ENCODE peak calls at places on chromosomes 12 and 14, in eight cellular contexts. S is GM10248, U is H1, L is neural progenitor cell, Q is fibroblast of lung, V is tibial nerve, R is dorsolateral prefrontal cortex, K is AG04450. G is an unnamed sample.

GRCh38 chr14:89973234-89973823 is 17.6 kb downstream of the TDP1 start:
- DNase-seq in Q (peak; percentile 72), V (peak; percentile 44), U (no peak), S (peak; percentile 58), R (peak; percentile 70), L (peak; percentile 80), K (peak; percentile 27), G (peak; percentile 73)

GRCh38 chr14:68666206-68666730 is 126.6 kb downstream of the ZFP36L1 start:
- DNase-seq in L (no peak), R (no peak), K (no peak), V (no peak), Q (no peak), U (no peak), S (no peak), G (peak; percentile 5)

GRCh38 chr14:95935228-95935822 is 58.7 kb downstream of the TUNAR start:
- DNase-seq in V (peak; percentile 15), R (no peak), Q (peak; percentile 33), L (peak; percentile 79), U (no peak), S (no peak), K (no peak), G (peak; percentile 58)

GRCh38 chr14:23580948-23581281 is 2.3 kb upstream of the JPH4 start:
- DNase-seq in R (no peak), S (no peak), Q (no peak), K (no peak), V (no peak), L (no peak), U (no peak), G (no peak)

GRCh38 chr12:63164911-63165310 is 13.9 kb upstream of the AVPR1A start:
- DNase-seq in S (no peak), R (no peak), U (no peak), L (no peak), V (no peak), Q (no peak), K (no peak), G (no peak)

GRCh38 chr12:128077917-128078298 is 189.1 kb upstream of the TMEM132C start:
- DNase-seq in R (no peak), K (no peak), L (no peak), U (no peak), S (no peak), V (no peak), Q (no peak), G (no peak)

GRCh38 chr12:58916891-58917570 is 3.3 kb downstream of the LRIG3 start:
- DNase-seq in V (no peak), Q (peak; percentile 94), K (no peak), L (peak; percentile 38), U (no peak), R (no peak), S (no peak), G (no peak)

GRCh38 chr12:120090626-120091295 is 25.8 kb downstream of the RAB35 start:
- DNase-seq in Q (no peak), K (no peak), L (no peak), V (no peak), R (no peak), S (no peak), U (no peak), G (no peak)

GRCh38 chr12:79424109-79424721 is 266.5 kb downstream of the PAWR start:
- DNase-seq in L (peak; percentile 24), K (peak; percentile 71), Q (peak; percentile 91), S (no peak), R (no peak), U (no peak), V (no peak), G (no peak)

GRCh38 chr14:64720190-64720589 is 16.0 kb downstream of the PLEKHG3 start:
- DNase-seq in K (peak; percentile 15), L (no peak), Q (peak; percentile 30), R (no peak), V (no peak), S (no peak), U (no peak), G (no peak)

DNA sequence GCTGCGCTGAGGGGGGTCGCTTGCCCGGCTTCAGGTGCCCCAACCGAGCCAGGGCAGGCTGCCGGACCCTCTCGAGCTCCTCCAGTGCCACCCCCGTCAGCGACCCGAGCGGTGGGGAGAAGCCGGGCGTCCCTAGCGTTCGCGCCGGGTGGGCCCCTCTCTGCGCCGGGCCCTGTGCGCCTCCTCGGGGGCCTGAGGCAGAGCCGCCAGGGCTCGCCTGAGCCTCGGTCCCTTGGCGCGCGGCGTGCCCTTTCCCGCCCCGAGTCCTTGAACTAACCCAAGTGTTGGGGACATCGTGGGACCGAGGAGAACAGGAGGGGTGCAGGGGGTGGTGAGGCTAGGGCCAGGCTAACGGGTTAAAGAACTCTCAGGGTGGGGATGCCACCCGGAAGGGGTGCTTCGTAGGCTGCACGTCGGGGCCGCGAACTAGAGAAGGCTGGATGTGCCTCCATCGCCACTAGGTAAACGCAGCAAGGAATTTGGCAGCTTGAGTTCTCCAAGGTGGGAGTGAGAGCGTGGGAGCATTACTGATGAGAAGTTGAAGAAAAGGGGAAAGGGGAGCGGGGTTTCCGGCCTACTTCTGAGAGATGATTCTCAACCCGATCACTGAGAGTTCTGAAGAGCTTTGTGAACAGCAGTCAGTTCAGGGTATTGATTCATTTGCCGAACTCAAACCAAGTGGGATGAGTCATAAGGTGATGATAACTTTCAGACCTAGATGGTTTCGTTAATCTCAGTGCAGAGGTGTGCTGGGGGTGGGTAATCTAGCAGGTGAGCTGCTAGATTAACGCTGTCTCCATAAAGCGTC is 618 bp downstream of the RNF34 start:
- DNase-seq in Q (peak; percentile 21), L (peak; percentile 60), R (peak; percentile 17), S (peak; percentile 59), V (peak; percentile 13), K (no peak), U (no peak), G (peak; percentile 74)
- TF ChIP-seq CTCF in Q (no peak), L (no peak), R (no peak), S (no peak), V (no peak), K (no peak), U (no peak), G (no peak)

GRCh38 chr14:98906123-98906995 is 365.6 kb downstream of the BCL11B start:
- DNase-seq in L (peak; percentile 33), K (no peak), V (peak; percentile 47), S (no peak), R (no peak), U (no peak), Q (peak; percentile 50), G (peak; percentile 82)
- TF ChIP-seq CTCF in L (no peak), K (no peak), V (no peak), S (no peak), R (no peak), U (no peak), Q (no peak), G (no peak)

GRCh38 chr14:99806040-99806439 is 12.8 kb downstream of the EML1 start:
- DNase-seq in V (no peak), L (no peak), S (no peak), R (no peak), U (no peak), Q (no peak), K (no peak), G (no peak)

GRCh38 chr14:99808515-99808914 is 15.3 kb downstream of the EML1 start:
- DNase-seq in V (no peak), U (no peak), Q (no peak), S (no peak), K (no peak), L (no peak), R (no peak), G (no peak)

GRCh38 chr14:99806841-99807240 is 13.6 kb downstream of the EML1 start:
- DNase-seq in Q (no peak), S (no peak), R (no peak), L (no peak), U (no peak), V (no peak), K (no peak), G (no peak)

GRCh38 chr14:99808133-99808505 is 14.9 kb downstream of the EML1 start:
- DNase-seq in K (no peak), S (no peak), U (no peak), Q (no peak), V (no peak), L (no peak), R (no peak), G (no peak)

DNA sequence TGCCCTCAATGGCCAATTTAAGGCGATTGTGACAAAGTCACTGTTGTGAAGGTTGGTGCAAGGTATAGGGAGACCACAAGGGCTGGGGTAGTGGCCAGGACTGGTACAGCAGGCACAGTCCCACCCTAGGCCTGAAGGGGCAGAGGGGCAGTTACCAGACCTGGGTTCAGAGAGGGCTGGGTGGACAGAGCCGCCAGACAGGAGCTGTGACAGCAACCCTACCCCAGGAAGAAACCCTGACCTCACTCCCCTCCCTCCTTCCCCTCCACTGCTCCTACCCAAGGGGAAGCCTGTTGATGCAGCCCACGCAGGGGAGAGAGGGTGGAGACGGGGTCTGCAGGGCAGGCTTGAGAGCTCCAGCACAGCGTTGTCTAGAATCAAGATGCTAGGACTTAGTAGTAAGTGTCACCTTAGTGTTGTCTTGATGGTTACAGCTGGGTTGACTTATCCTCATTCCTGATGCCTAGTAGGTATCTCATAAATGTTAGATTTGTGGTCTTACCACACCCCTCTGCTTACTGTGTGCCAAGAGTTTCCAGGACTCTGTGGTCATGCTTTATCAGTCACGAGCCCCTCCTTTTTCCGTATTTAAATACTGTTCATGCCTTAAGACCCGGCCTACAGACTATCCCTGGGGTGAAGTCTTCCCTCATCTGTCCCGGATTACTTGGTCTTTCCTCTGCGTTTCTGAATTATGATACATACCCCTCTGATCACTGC is 14.4 kb downstream of the EML1 start:
- DNase-seq in L (peak; percentile 48), U (no peak), R (no peak), Q (no peak), V (no peak), S (no peak), K (no peak), G (no peak)
- TF ChIP-seq CTCF in L (peak; percentile 28), U (peak; percentile 93), R (no peak), Q (no peak), V (no peak), S (no peak), K (no peak), G (no peak)

GRCh38 chr14:100904307-100905019 is 941 bp upstream of the RTL1 start:
- DNase-seq in V (no peak), S (no peak), R (no peak), L (peak; percentile 94), K (no peak), Q (no peak), U (no peak), G (peak; percentile 73)
- TF ChIP-seq CTCF in V (no peak), S (no peak), R (no peak), L (peak; percentile 78), K (peak; percentile 40), Q (peak; percentile 29), U (peak; percentile 78), G (peak; percentile 53)

GRCh38 chr12:107564946-107565345 is 120.7 kb upstream of the PWP1 start:
- DNase-seq in V (no peak), Q (peak; percentile 12), L (peak; percentile 64), U (no peak), R (no peak), K (no peak), S (no peak), G (no peak)
- TF ChIP-seq CTCF in V (peak; percentile 9), Q (peak; percentile 35), L (peak; percentile 59), U (peak; percentile 67), R (no peak), K (peak; percentile 35), S (peak; percentile 31), G (no peak)